ENCODE peak calls at places on chromosomes 16 and 17, in nine cellular contexts. I, P, Q, X, U, J, C, T and H are unnamed samples.

GRCh38 chr16:69320731-69321073 is 9.6 kb downstream of the VPS4A start:
- DNase-seq in I (no peak), P (no peak), Q (no peak), X (no peak), U (no peak), J (no peak), C (no peak), T (no peak), H (no peak)

GRCh38 chr17:37608369-37609169 is 649 bp downstream of the SYNRG start:
- DNase-seq in I (peak; percentile 61), P (peak; percentile 17), Q (no peak), X (peak; percentile 66), U (peak; percentile 33), J (peak; percentile 59), C (no peak), T (no peak), H (no peak)

GRCh38 chr17:59332890-59333377 is 1.5 kb downstream of the YPEL2 start:
- DNase-seq in I (no peak), P (peak; percentile 30), Q (no peak), X (peak; percentile 63), U (no peak), J (peak; percentile 58), C (peak; percentile 35), T (no peak), H (peak; percentile 64)

GRCh38 chr16:424623-425081 is 797 bp upstream of the RAB11FIP3 start:
- DNase-seq in I (peak; percentile 30), P (no peak), Q (peak; percentile 56), X (peak; percentile 48), U (no peak), J (peak; percentile 51), C (peak; percentile 44), T (peak; percentile 41), H (peak; percentile 88)

GRCh38 chr17:58327363-58328194 is 1.0 kb downstream of the TSPOAP1 start:
- DNase-seq in I (no peak), P (no peak), Q (no peak), X (no peak), U (no peak), J (no peak), C (no peak), T (no peak), H (no peak)

GRCh38 chr17:807146-808002 is 25.2 kb downstream of the MRM3 start:
- DNase-seq in I (no peak), P (no peak), Q (no peak), X (no peak), U (no peak), J (no peak), C (no peak), T (no peak), H (no peak)

GRCh38 chr17:62689441-62690167 is 62.1 kb downstream of the MRC2 start:
- DNase-seq in I (no peak), P (no peak), Q (no peak), X (no peak), U (no peak), J (no peak), C (no peak), T (no peak), H (peak; percentile 59)

GRCh38 chr16:84985079-84986065 is 26.0 kb downstream of the ZDHHC7 start:
- DNase-seq in I (no peak), P (no peak), Q (no peak), X (peak; percentile 86), U (no peak), J (peak; percentile 82), C (peak; percentile 51), T (peak; percentile 57), H (no peak)

GRCh38 chr17:57609125-57609877 is 135.8 kb downstream of the CCDC182 start:
- DNase-seq in I (no peak), P (peak; percentile 30), Q (no peak), X (no peak), U (no peak), J (no peak), C (no peak), T (no peak), H (no peak)

GRCh38 chr17:39194089-39194984 is 3.1 kb downstream of the CACNB1 start:
- DNase-seq in I (no peak), P (peak; percentile 22), Q (peak; percentile 70), X (peak; percentile 62), U (no peak), J (peak; percentile 83), C (peak; percentile 57), T (no peak), H (peak; percentile 88)

GRCh38 chr17:45229681-45230409 is 8.2 kb downstream of the FMNL1 start:
- DNase-seq in I (no peak), P (peak; percentile 18), Q (no peak), X (no peak), U (no peak), J (no peak), C (no peak), T (no peak), H (peak; percentile 72)

GRCh38 chr16:29680180-29680598 is 1.2 kb downstream of the QPRT start:
- DNase-seq in I (peak; percentile 24), P (no peak), Q (no peak), X (no peak), U (no peak), J (no peak), C (no peak), T (peak; percentile 50), H (no peak)

GRCh38 chr16:29674188-29674587 is 4.8 kb upstream of the QPRT start:
- DNase-seq in I (peak; percentile 60), P (no peak), Q (no peak), X (peak; percentile 26), U (no peak), J (no peak), C (peak; percentile 80), T (no peak), H (peak; percentile 30)

GRCh38 chr16:29675811-29676643 is 3.0 kb upstream of the QPRT start:
- DNase-seq in I (peak; percentile 33), P (no peak), Q (no peak), X (peak; percentile 34), U (peak; percentile 23), J (peak; percentile 63), C (no peak), T (no peak), H (no peak)

GRCh38 chr16:29676989-29677388 is 2.0 kb upstream of the QPRT start:
- DNase-seq in I (no peak), P (no peak), Q (no peak), X (no peak), U (no peak), J (no peak), C (no peak), T (no peak), H (peak; percentile 33)

DNA sequence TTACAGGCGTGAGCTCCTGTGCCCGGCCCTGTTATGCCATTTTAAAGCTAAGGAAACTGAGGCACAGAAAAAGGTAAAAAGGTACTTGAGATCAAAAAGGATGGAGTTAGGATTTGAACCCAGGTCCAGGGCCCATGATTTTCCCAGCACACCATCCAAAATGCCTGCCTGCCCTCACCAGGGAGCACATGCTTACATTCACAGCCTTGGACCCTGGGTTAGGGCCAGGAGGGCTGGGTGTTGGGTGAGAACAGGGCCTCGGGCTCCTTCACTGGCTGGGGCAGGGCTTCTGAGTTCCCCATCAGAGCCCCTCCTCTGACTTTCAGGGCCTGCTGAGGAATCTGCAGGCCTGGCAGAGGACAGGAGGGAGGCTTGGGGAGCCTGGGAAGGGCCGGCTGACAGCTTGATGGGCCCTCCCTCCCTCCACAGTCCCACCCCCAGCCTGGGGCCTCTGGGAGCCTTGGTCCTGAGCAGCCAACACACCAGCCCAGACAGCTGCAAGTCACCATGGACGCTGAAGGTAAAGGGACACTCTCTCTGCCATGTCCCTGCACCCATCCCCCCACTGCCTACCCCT is at the start of gene QPRT:
- DNase-seq in I (peak; percentile 92), P (peak; percentile 73), Q (peak; percentile 52), X (peak; percentile 64), U (no peak), J (peak; percentile 90), C (peak; percentile 47), T (peak; percentile 88), H (peak; percentile 85)
- H3K4me1 ChIP-seq in I (peaks cover 5% of the 10 kb centered on the region), P (no peaks in the 10 kb centered on the region), Q (no peaks in the 10 kb centered on the region), X (peaks cover 9% of the 10 kb centered on the region), U (no peaks in the 10 kb centered on the region), J (peaks cover 25% of the 10 kb centered on the region), C (no peaks in the 10 kb centered on the region), T (peaks cover 14% of the 10 kb centered on the region), H (peaks cover 2% of the 10 kb centered on the region)

GRCh38 chr16:11258553-11259287 is 2.7 kb upstream of the SOCS1 start:
- DNase-seq in I (no peak), P (peak; percentile 48), Q (peak; percentile 52), X (peak; percentile 21), U (peak; percentile 96), J (no peak), C (peak; percentile 42), T (no peak), H (peak; percentile 80)

GRCh38 chr16:11255737-11256656 is at the start of gene SOCS1:
- DNase-seq in I (peak; percentile 82), P (peak; percentile 80), Q (peak; percentile 91), X (peak; percentile 95), U (peak; percentile 91), J (peak; percentile 87), C (peak; percentile 85), T (peak; percentile 93), H (peak; percentile 84)

GRCh38 chr16:11254913-11255736 is 879 bp downstream of the SOCS1 start:
- DNase-seq in I (no peak), P (no peak), Q (no peak), X (peak; percentile 63), U (peak; percentile 34), J (peak; percentile 65), C (peak; percentile 45), T (peak; percentile 51), H (peak; percentile 42)

GRCh38 chr16:11257131-11257938 is 1.3 kb upstream of the SOCS1 start:
- DNase-seq in I (peak; percentile 76), P (peak; percentile 74), Q (peak; percentile 78), X (peak; percentile 88), U (peak; percentile 68), J (peak; percentile 87), C (peak; percentile 84), T (peak; percentile 75), H (peak; percentile 88)

GRCh38 chr16:11256657-11257130 is 690 bp upstream of the SOCS1 start:
- DNase-seq in I (no peak), P (peak; percentile 57), Q (peak; percentile 74), X (peak; percentile 83), U (no peak), J (peak; percentile 81), C (no peak), T (peak; percentile 63), H (peak; percentile 90)
- H3K4me1 ChIP-seq in I (peaks cover 20% of the 10 kb centered on the region), P (peaks cover 3% of the 10 kb centered on the region), Q (peaks cover 10% of the 10 kb centered on the region), X (peaks cover 22% of the 10 kb centered on the region), U (peaks cover 22% of the 10 kb centered on the region), J (peaks cover 37% of the 10 kb centered on the region), C (peaks cover 6% of the 10 kb centered on the region), T (peaks cover 23% of the 10 kb centered on the region), H (peaks cover 10% of the 10 kb centered on the region)

DNA sequence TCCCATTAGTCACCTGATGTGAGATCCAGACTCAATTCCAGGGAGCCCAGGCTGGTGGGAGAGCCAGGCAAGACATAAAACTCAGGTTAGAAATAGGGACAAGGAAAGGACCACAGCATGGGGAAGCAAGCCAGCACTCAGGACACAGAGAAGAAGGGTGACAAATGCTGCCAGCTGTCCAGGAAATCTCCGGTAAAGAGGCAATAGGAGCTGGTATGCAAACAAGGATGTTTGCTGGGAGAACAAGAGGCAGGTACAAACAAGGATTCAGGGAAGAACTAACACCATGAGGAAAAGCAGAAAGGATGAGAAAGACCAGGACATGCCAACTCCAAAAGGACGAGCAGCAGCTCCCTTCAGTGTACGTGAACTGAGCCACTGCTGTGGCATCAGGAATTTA is 10.2 kb upstream of the TXNDC11 start:
- DNase-seq in I (no peak), P (no peak), Q (no peak), X (no peak), U (no peak), J (no peak), C (no peak), T (no peak), H (no peak)
- H3K4me1 ChIP-seq in I (peaks cover 5% of the 10 kb centered on the region), P (peaks cover 11% of the 10 kb centered on the region), Q (peaks cover under 1% of the 10 kb centered on the region), X (peaks cover under 1% of the 10 kb centered on the region), U (peaks cover 14% of the 10 kb centered on the region), J (peaks cover 17% of the 10 kb centered on the region), C (no peaks in the 10 kb centered on the region), T (no peaks in the 10 kb centered on the region), H (no peaks in the 10 kb centered on the region)

GRCh38 chr17:50922107-50922506 is 56.0 kb upstream of the TOB1 start:
- DNase-seq in I (no peak), P (no peak), Q (no peak), X (no peak), U (no peak), J (no peak), C (no peak), T (peak; percentile 59), H (no peak)
- H3K4me1 ChIP-seq in I (peaks cover 59% of the 10 kb centered on the region), P (peaks cover 34% of the 10 kb centered on the region), Q (peaks cover 28% of the 10 kb centered on the region), X (peaks cover 8% of the 10 kb centered on the region), U (peaks cover 27% of the 10 kb centered on the region), J (peaks cover 34% of the 10 kb centered on the region), C (no peaks in the 10 kb centered on the region), T (peaks cover 83% of the 10 kb centered on the region), H (peaks cover 4% of the 10 kb centered on the region)